ENCODE peak calls at places on chromosomes 6 and 20, in five cellular contexts. A, G, S, C and K are unnamed samples.

GRCh38 chr6:154284313-154284853 is 72.2 kb downstream of the IPCEF1 start:
- DNase-seq in A (no peak), G (peak; percentile 5), S (no peak), C (no peak), K (no peak)

GRCh38 chr6:36735110-36735971 is 37.7 kb downstream of the RAB44 start:
- DNase-seq in A (peak; percentile 94), G (peak; percentile 31), S (peak; percentile 92), C (peak; percentile 83), K (peak; percentile 94)

GRCh38 chr20:63330084-63330760 is 30.9 kb downstream of the CHRNA4 start:
- DNase-seq in A (no peak), G (no peak), S (peak; percentile 38), C (no peak), K (no peak)

GRCh38 chr20:45445805-45446562 is 23.6 kb upstream of the WFDC2 start:
- DNase-seq in A (no peak), G (peak; percentile 68), S (no peak), C (peak; percentile 21), K (no peak)

GRCh38 chr6:105545206-105545920 is 142.5 kb upstream of the PREP start:
- DNase-seq in A (no peak), G (no peak), S (no peak), C (peak; percentile 66), K (no peak)

GRCh38 chr20:57749131-57749690 is 39.4 kb upstream of the PMEPA1 start:
- DNase-seq in A (no peak), G (no peak), S (no peak), C (no peak), K (peak; percentile 63)

GRCh38 chr20:57222631-57222950 is 43.9 kb downstream of the BMP7 start:
- DNase-seq in A (no peak), G (no peak), S (no peak), C (no peak), K (no peak)

GRCh38 chr6:167474725-167475124 is 149.8 kb downstream of the TTLL2 start:
- DNase-seq in A (no peak), G (no peak), S (no peak), C (no peak), K (no peak)

GRCh38 chr20:3646067-3646440 is 17.1 kb downstream of the GFRA4 start:
- DNase-seq in A (no peak), G (no peak), S (no peak), C (peak; percentile 9), K (no peak)

GRCh38 chr6:109455161-109455501 is 441 bp downstream of the MICAL1 start:
- DNase-seq in A (no peak), G (peak; percentile 67), S (peak; percentile 54), C (no peak), K (no peak)

GRCh38 chr6:28597924-28598323 is 72.2 kb downstream of the GPX5 start:
- DNase-seq in A (no peak), G (peak; percentile 64), S (no peak), C (no peak), K (no peak)

GRCh38 chr6:54698974-54699373 is 147.6 kb upstream of the FAM83B start:
- DNase-seq in A (no peak), G (peak; percentile 34), S (no peak), C (no peak), K (no peak)

GRCh38 chr20:33561981-33562601 is 72.2 kb downstream of the CBFA2T2 start:
- DNase-seq in A (peak; percentile 72), G (peak; percentile 64), S (peak; percentile 61), C (peak; percentile 58), K (peak; percentile 96)

GRCh38 chr6:148979006-148979901 is 232.4 kb downstream of the UST start:
- DNase-seq in A (no peak), G (no peak), S (no peak), C (no peak), K (no peak)

GRCh38 chr6:89986650-89987074 is 92.4 kb downstream of the GJA10 start:
- DNase-seq in A (no peak), G (no peak), S (no peak), C (peak; percentile 10), K (no peak)

GRCh38 chr6:152682141-152682540 is 15.6 kb upstream of the MYCT1 start:
- DNase-seq in A (no peak), G (peak; percentile 93), S (no peak), C (no peak), K (no peak)

GRCh38 chr20:37298190-37298939 is 8.9 kb downstream of the MANBAL start:
- DNase-seq in A (no peak), G (no peak), S (no peak), C (peak; percentile 55), K (no peak)

GRCh38 chr6:35181313-35181932 is 32.3 kb upstream of the SCUBE3 start:
- DNase-seq in A (peak; percentile 86), G (peak; percentile 23), S (no peak), C (peak; percentile 82), K (peak; percentile 69)

GRCh38 chr6:42937548-42938427 is 8.5 kb downstream of the CNPY3 start:
- DNase-seq in A (no peak), G (no peak), S (no peak), C (no peak), K (no peak)

GRCh38 chr6:109998159-109998785 is 20.2 kb downstream of the GPR6 start:
- DNase-seq in A (no peak), G (peak; percentile 58), S (no peak), C (no peak), K (no peak)

GRCh38 chr6:135675026-135675425 is 176.5 kb upstream of the PDE7B start:
- DNase-seq in A (no peak), G (no peak), S (no peak), C (no peak), K (no peak)

GRCh38 chr6:143027058-143027457 is 33.6 kb upstream of the AIG1 start:
- DNase-seq in A (no peak), G (peak; percentile 69), S (peak; percentile 53), C (peak; percentile 9), K (no peak)

GRCh38 chr20:18971121-18971520 is 157.5 kb downstream of the SCP2D1 start:
- DNase-seq in A (no peak), G (no peak), S (no peak), C (no peak), K (no peak)

GRCh38 chr20:63610581-63611435 is 16.1 kb downstream of the GMEB2 start:
- DNase-seq in A (no peak), G (no peak), S (peak; percentile 24), C (no peak), K (no peak)

GRCh38 chr6:89057759-89058158 is 22.8 kb upstream of the PNRC1 start:
- DNase-seq in A (no peak), G (no peak), S (no peak), C (no peak), K (no peak)